ENCODE peak calls at places on chromosomes 11 and 22, in seven cellular contexts. S is esophagus muscularis mucosa, N is tibial nerve, Y is transverse colon, Z is neuronal stem cell, J is PC-9, W is spleen. P is an unnamed sample.

GRCh38 chr22:18731075-18731666 is 119.5 kb upstream of the RIMBP3 start:
- DNase-seq in Y (no peak), J (no peak), Z (no peak), S (no peak), W (no peak), N (no peak), P (no peak)

GRCh38 chr11:6229911-6230310 is 4.5 kb downstream of the FHIP1B start:
- DNase-seq in Z (no peak), J (no peak), Y (peak; percentile 80), S (no peak), W (no peak), N (no peak), P (peak; percentile 61)

GRCh38 chr11:120622189-120622912 is 110.8 kb downstream of the GRIK4 start:
- DNase-seq in N (no peak), J (no peak), S (no peak), Z (no peak), W (no peak), Y (no peak), P (no peak)

GRCh38 chr11:45333506-45333971 is 47.4 kb upstream of the SYT13 start:
- DNase-seq in Z (no peak), Y (peak; percentile 28), S (peak; percentile 87), N (no peak), J (no peak), W (no peak), P (no peak)

GRCh38 chr11:8019671-8020597 is 32.8 kb downstream of the EIF3F start:
- DNase-seq in Y (no peak), Z (no peak), S (peak; percentile 64), N (no peak), W (no peak), J (no peak), P (no peak)

GRCh38 chr11:95922099-95922498 is 1.8 kb downstream of the MTMR2 start:
- DNase-seq in W (no peak), Y (no peak), J (no peak), Z (no peak), S (no peak), N (no peak), P (no peak)

GRCh38 chr11:47915407-47916137 is 64.8 kb upstream of the PTPRJ start:
- DNase-seq in N (no peak), Y (peak; percentile 11), W (peak; percentile 80), S (no peak), Z (no peak), J (peak; percentile 78), P (no peak)

GRCh38 chr22:46008836-46009596 is 32.1 kb upstream of the WNT7B start:
- DNase-seq in N (no peak), W (peak; percentile 51), Z (no peak), J (no peak), Y (no peak), S (no peak), P (no peak)

GRCh38 chr11:69546735-69547370 is 65.4 kb downstream of the LINC01488 start:
- DNase-seq in N (no peak), Z (no peak), Y (no peak), J (no peak), S (no peak), W (peak; percentile 43), P (no peak)

GRCh38 chr11:71155846-71156245 is 96.5 kb downstream of the SHANK2 start:
- DNase-seq in Y (no peak), N (no peak), J (no peak), S (peak; percentile 68), Z (no peak), W (no peak), P (no peak)

GRCh38 chr11:85809881-85810280 is 1.1 kb downstream of the SYTL2 start:
- DNase-seq in Y (peak; percentile 22), W (no peak), Z (no peak), S (no peak), J (no peak), N (no peak), P (peak; percentile 69)

GRCh38 chr11:697811-698311 is 2.2 kb downstream of the TMEM80 start:
- DNase-seq in Y (no peak), Z (no peak), S (no peak), N (no peak), J (peak; percentile 31), W (no peak), P (no peak)

GRCh38 chr11:43515090-43515489 is 156.4 kb downstream of the TTC17 start:
- DNase-seq in Z (no peak), N (no peak), W (no peak), J (no peak), S (no peak), Y (no peak), P (no peak)

GRCh38 chr11:72228229-72228843 is 3.8 kb downstream of the INPPL1 start:
- DNase-seq in Z (no peak), W (peak; percentile 70), J (no peak), S (no peak), Y (no peak), N (no peak), P (no peak)

GRCh38 chr11:95923441-95923729 is 522 bp downstream of the MTMR2 start:
- DNase-seq in Y (no peak), J (no peak), N (no peak), W (no peak), S (no peak), Z (no peak), P (no peak)

GRCh38 chr22:24826710-24827285 is 20.8 kb downstream of the SGSM1 start:
- DNase-seq in Y (peak; percentile 14), S (no peak), N (no peak), W (no peak), J (no peak), Z (no peak), P (no peak)
- H3K4me3 ChIP-seq in Y (no peak overlapping the region), S (no peak overlapping the region), N (no peak overlapping the region), W (no peak overlapping the region), J (no peak overlapping the region), Z (no peak overlapping the region), P (no peak overlapping the region)

GRCh38 chr11:104879514-104880190 is 18.6 kb downstream of the CASP12 start:
- DNase-seq in Z (no peak), S (no peak), N (no peak), Y (no peak), J (no peak), W (no peak), P (no peak)

GRCh38 chr11:104876838-104877500 is 21.3 kb downstream of the CASP12 start:
- DNase-seq in Z (no peak), Y (no peak), W (no peak), S (no peak), N (no peak), J (no peak), P (no peak)

GRCh38 chr11:104876324-104876723 is 21.9 kb downstream of the CASP12 start:
- DNase-seq in W (no peak), Y (no peak), Z (no peak), S (no peak), J (no peak), N (no peak), P (no peak)

GRCh38 chr11:104883342-104883741 is 14.9 kb downstream of the CASP12 start:
- DNase-seq in J (no peak), Z (no peak), S (no peak), W (no peak), N (no peak), Y (no peak), P (no peak)

DNA sequence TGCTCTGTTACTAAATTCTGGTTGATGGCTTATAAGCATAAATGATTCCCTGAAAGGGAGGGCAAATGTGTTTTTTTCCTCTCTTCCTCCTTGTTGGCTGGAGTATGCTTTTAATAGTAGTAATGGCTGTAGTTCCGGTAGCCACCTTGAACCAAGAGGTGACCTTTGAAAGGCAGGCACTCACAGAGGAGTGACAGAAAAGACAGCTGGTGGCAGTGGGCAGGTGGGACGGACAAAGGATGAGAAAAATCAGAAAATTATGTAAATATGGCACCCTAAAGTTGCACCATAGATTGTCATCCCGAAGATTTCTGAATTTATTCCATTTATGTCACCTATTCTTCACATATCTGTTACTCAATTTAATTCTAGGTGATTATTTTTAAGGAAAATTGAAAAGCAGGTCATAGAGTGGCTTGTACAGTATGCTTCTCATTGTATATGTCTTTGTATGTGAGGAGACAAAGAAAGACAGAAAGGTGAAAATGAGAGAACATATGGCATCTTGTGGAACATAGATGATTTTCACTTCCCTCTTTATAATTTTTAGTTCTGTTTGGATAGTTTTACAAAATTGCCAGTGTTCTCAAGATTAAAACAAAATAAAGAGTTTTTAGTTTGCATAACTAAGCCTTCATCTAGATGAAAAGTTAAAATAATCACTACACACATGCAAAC is 17.0 kb downstream of the CASP12 start:
- DNase-seq in S (no peak), W (no peak), Z (no peak), N (no peak), Y (no peak), J (no peak), P (no peak)
- H3K4me1 ChIP-seq in S (no peaks in the 10 kb centered on the region), W (peaks cover 13% of the 10 kb centered on the region), Z (no peaks in the 10 kb centered on the region), N (no peaks in the 10 kb centered on the region), Y (no peaks in the 10 kb centered on the region), J (no peaks in the 10 kb centered on the region), P (no peaks in the 10 kb centered on the region)

DNA sequence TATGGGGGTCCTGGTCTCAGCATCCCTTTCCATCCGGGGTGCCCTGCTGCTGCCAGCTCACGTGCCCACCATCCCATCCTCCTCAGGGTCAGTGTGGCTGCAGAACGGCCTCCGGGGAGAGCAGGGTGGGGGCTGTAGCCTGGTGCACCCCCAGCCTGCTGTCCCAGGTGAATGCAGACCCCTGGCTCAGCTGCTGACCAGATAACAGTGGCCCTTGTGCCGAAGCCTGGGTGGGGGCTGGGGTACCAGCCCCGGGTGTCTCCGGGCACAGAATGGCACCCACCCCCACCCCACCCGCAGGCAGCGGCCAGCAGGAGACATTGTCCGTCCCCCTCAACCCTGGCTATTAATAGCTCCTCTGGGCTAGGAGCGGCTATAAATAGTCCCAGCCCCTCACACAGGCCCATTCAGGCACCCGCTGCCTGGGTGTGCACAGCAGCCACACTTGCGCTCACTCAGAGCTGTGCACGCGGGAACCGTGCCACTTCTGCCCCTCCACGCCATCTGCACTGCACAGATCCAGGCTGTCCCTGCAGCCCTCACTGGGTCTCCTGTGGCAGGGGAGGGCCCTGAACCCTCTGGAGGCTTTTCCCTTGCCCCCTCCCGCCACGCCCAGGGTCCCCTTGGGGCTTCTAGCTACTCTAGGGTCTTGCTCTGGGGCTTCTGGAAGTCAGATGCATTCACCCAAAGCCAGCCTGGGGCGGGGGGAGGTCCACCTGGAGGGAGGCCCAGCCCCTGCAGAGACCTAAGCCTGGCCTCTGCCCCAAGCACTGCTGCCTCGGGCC is 18.7 kb downstream of the CRELD2 start:
- DNase-seq in N (no peak), W (no peak), S (no peak), Z (no peak), J (no peak), Y (no peak), P (no peak)
- H3K4me3 ChIP-seq in N (no peak overlapping the region), W (no peak overlapping the region), S (peak overlapping the region; percentile 69), Z (no peak overlapping the region), J (no peak overlapping the region), Y (no peak overlapping the region), P (no peak overlapping the region)

GRCh38 chr22:40334060-40334459 is 12.2 kb upstream of the ADSL start:
- DNase-seq in J (no peak), N (no peak), W (no peak), S (no peak), Z (no peak), Y (no peak), P (no peak)

GRCh38 chr22:40331706-40332105 is 14.6 kb upstream of the ADSL start:
- DNase-seq in S (no peak), Z (no peak), W (no peak), N (no peak), J (no peak), Y (no peak), P (no peak)

GRCh38 chr22:40334899-40335298 is 11.4 kb upstream of the ADSL start:
- DNase-seq in N (no peak), J (no peak), S (no peak), Z (no peak), W (no peak), Y (no peak), P (no peak)

GRCh38 chr22:40329466-40329865 is 16.8 kb upstream of the ADSL start:
- DNase-seq in J (no peak), W (no peak), N (no peak), Y (no peak), S (no peak), Z (no peak), P (no peak)

GRCh38 chr22:40332319-40332781 is 13.9 kb upstream of the ADSL start:
- DNase-seq in N (no peak), Z (no peak), W (no peak), Y (no peak), J (no peak), S (no peak), P (no peak)
- H3K4me1 ChIP-seq in N (no peaks in the 10 kb centered on the region), Z (peaks cover 21% of the 10 kb centered on the region), W (peaks cover 18% of the 10 kb centered on the region), Y (peaks cover under 1% of the 10 kb centered on the region), J (no peaks in the 10 kb centered on the region), S (peaks cover 23% of the 10 kb centered on the region), P (no peaks in the 10 kb centered on the region)